ENCODE peak calls at places on chromosome 11, in six cellular contexts. C, N, X, M, G and A are unnamed samples.

GRCh38 chr11:110716361-110716760 is 4.1 kb upstream of the ARHGAP20 start:
- DNase-seq in C (no peak), N (no peak), X (no peak), M (no peak), G (peak), A (peak)

GRCh38 chr11:110720646-110721283 is 8.5 kb upstream of the ARHGAP20 start:
- DNase-seq in C (no peak), N (no peak), X (no peak), M (no peak), G (peak), A (no peak)

GRCh38 chr11:17098632-17099031 is 21.2 kb upstream of the RPS13 start:
- DNase-seq in C (no peak), N (no peak), X (no peak), M (no peak), G (no peak), A (no peak)

GRCh38 chr11:68093565-68093964 is 27.6 kb downstream of the CHKA start:
- DNase-seq in C (no peak), N (no peak), X (no peak), M (no peak), G (no peak), A (no peak)

GRCh38 chr11:16969010-16970004 is 44.9 kb downstream of the PLEKHA7 start:
- DNase-seq in C (no peak), N (no peak), X (no peak), M (no peak), G (no peak), A (no peak)

GRCh38 chr11:67522844-67523555 is at the start of gene CABP2:
- DNase-seq in C (no peak), N (no peak), X (no peak), M (no peak), G (no peak), A (no peak)

GRCh38 chr11:38971141-38971540 is 2373.1 kb upstream of the RAG2 start:
- DNase-seq in C (no peak), N (no peak), X (no peak), M (no peak), G (no peak), A (no peak)

GRCh38 chr11:21625982-21626381 is 566.9 kb upstream of the ANO5 start:
- DNase-seq in C (no peak), N (peak), X (no peak), M (no peak), G (no peak), A (no peak)

GRCh38 chr11:68351450-68352275 is 39.3 kb downstream of the LRP5 start:
- DNase-seq in C (no peak), N (no peak), X (no peak), M (no peak), G (no peak), A (no peak)

GRCh38 chr11:98227266-98227665 is 793.5 kb upstream of the CNTN5 start:
- DNase-seq in C (no peak), N (no peak), X (no peak), M (no peak), G (peak), A (no peak)

GRCh38 chr11:77752518-77752917 is 68.0 kb downstream of the RSF1 start:
- DNase-seq in C (peak), N (peak), X (no peak), M (no peak), G (peak), A (peak)

GRCh38 chr11:123745764-123746451 is 4.4 kb upstream of the ZNF202 start:
- DNase-seq in C (no peak), N (no peak), X (no peak), M (no peak), G (no peak), A (no peak)

GRCh38 chr11:45163956-45164575 is 17.6 kb downstream of the PRDM11 start:
- DNase-seq in C (no peak), N (peak), X (no peak), M (no peak), G (no peak), A (no peak)